ENCODE peak calls at places on chromosomes 5 and 9, in six cellular contexts. One of them, this sample, is unnamed.
A peak's percentile ranks its signal among the peaks of the same experiment; 100 is the strongest.

GRCh38 chr5:35598707-35599370 is 18.8 kb upstream of the SPEF2 start:
- DNase-seq in WTC11: peak; percentile 53
- DNase-seq in chondrocyte: no peak
- DNase-seq in fibroblast of the aortic adventitia: no peak
- DNase-seq in Peyer's patch: no peak
- DNase-seq in colonic mucosa: peak; percentile 62
- DNase-seq in this sample: no peak

GRCh38 chr5:128681096-128681495 is 143.1 kb upstream of the FBN2 start:
- DNase-seq in WTC11: no peak
- DNase-seq in chondrocyte: no peak
- DNase-seq in fibroblast of the aortic adventitia: no peak
- DNase-seq in Peyer's patch: no peak
- DNase-seq in colonic mucosa: no peak
- DNase-seq in this sample: no peak

GRCh38 chr9:87950765-87951488 is 23.4 kb downstream of the CDK20 start:
- DNase-seq in WTC11: no peak
- DNase-seq in chondrocyte: no peak
- DNase-seq in fibroblast of the aortic adventitia: peak; percentile 44
- DNase-seq in Peyer's patch: no peak
- DNase-seq in colonic mucosa: no peak
- DNase-seq in this sample: no peak

GRCh38 chr9:8234286-8234819 is 434.8 kb upstream of the DMAC1 start:
- DNase-seq in WTC11: peak; percentile 18
- DNase-seq in chondrocyte: no peak
- DNase-seq in fibroblast of the aortic adventitia: no peak
- DNase-seq in Peyer's patch: no peak
- DNase-seq in colonic mucosa: no peak
- DNase-seq in this sample: no peak

GRCh38 chr9:124392855-124393460 is 22.3 kb downstream of the PSMB7 start:
- DNase-seq in WTC11: peak; percentile 30
- DNase-seq in chondrocyte: no peak
- DNase-seq in fibroblast of the aortic adventitia: peak; percentile 96
- DNase-seq in Peyer's patch: no peak
- DNase-seq in colonic mucosa: no peak
- DNase-seq in this sample: peak; percentile 26

GRCh38 chr9:137907776-137908175 is 30.2 kb downstream of the CACNA1B start:
- DNase-seq in WTC11: no peak
- DNase-seq in chondrocyte: no peak
- DNase-seq in fibroblast of the aortic adventitia: no peak
- DNase-seq in Peyer's patch: no peak
- DNase-seq in colonic mucosa: no peak
- DNase-seq in this sample: no peak

GRCh38 chr5:172940242-172941066 is 18.8 kb upstream of the RPL26L1 start:
- DNase-seq in WTC11: no peak
- DNase-seq in chondrocyte: peak; percentile 19
- DNase-seq in fibroblast of the aortic adventitia: no peak
- DNase-seq in Peyer's patch: peak; percentile 14
- DNase-seq in colonic mucosa: no peak
- DNase-seq in this sample: no peak

GRCh38 chr5:102823441-102823874 is 68.4 kb downstream of the PAM start:
- DNase-seq in WTC11: no peak
- DNase-seq in chondrocyte: no peak
- DNase-seq in fibroblast of the aortic adventitia: peak; percentile 33
- DNase-seq in Peyer's patch: no peak
- DNase-seq in colonic mucosa: no peak
- DNase-seq in this sample: no peak

GRCh38 chr9:133589454-133590227 is 19.5 kb downstream of the FAM163B start:
- DNase-seq in WTC11: peak; percentile 79
- DNase-seq in chondrocyte: no peak
- DNase-seq in fibroblast of the aortic adventitia: no peak
- DNase-seq in Peyer's patch: no peak
- DNase-seq in colonic mucosa: no peak
- DNase-seq in this sample: no peak

GRCh38 chr5:123119334-123119986 is 30.4 kb downstream of the PRDM6 start:
- DNase-seq in WTC11: peak; percentile 77
- DNase-seq in chondrocyte: no peak
- DNase-seq in fibroblast of the aortic adventitia: peak; percentile 83
- DNase-seq in Peyer's patch: no peak
- DNase-seq in colonic mucosa: no peak
- DNase-seq in this sample: no peak

GRCh38 chr5:9059920-9060691 is 485.8 kb downstream of the SEMA5A start:
- DNase-seq in WTC11: no peak
- DNase-seq in chondrocyte: no peak
- DNase-seq in fibroblast of the aortic adventitia: peak; percentile 93
- DNase-seq in Peyer's patch: no peak
- DNase-seq in colonic mucosa: no peak
- DNase-seq in this sample: no peak

GRCh38 chr9:120542701-120543490 is 37.1 kb downstream of the CDK5RAP2 start:
- DNase-seq in WTC11: no peak
- DNase-seq in chondrocyte: no peak
- DNase-seq in fibroblast of the aortic adventitia: no peak
- DNase-seq in Peyer's patch: no peak
- DNase-seq in colonic mucosa: no peak
- DNase-seq in this sample: no peak

GRCh38 chr5:56326770-56327169 is 93.6 kb upstream of the ANKRD55 start:
- DNase-seq in WTC11: no peak
- DNase-seq in chondrocyte: no peak
- DNase-seq in fibroblast of the aortic adventitia: no peak
- DNase-seq in Peyer's patch: no peak
- DNase-seq in colonic mucosa: no peak
- DNase-seq in this sample: no peak

GRCh38 chr9:124088476-124088837 is 76.9 kb downstream of the LHX2 start:
- DNase-seq in WTC11: no peak
- DNase-seq in chondrocyte: no peak
- DNase-seq in fibroblast of the aortic adventitia: no peak
- DNase-seq in Peyer's patch: no peak
- DNase-seq in colonic mucosa: no peak
- DNase-seq in this sample: no peak

GRCh38 chr5:151463137-151464029 is 16.0 kb downstream of the SLC36A1 start:
- DNase-seq in WTC11: peak; percentile 72
- DNase-seq in chondrocyte: no peak
- DNase-seq in fibroblast of the aortic adventitia: no peak
- DNase-seq in Peyer's patch: peak; percentile 57
- DNase-seq in colonic mucosa: peak; percentile 44
- DNase-seq in this sample: peak; percentile 16

GRCh38 chr5:151458314-151458713 is 10.9 kb downstream of the SLC36A1 start:
- DNase-seq in WTC11: no peak
- DNase-seq in chondrocyte: no peak
- DNase-seq in fibroblast of the aortic adventitia: no peak
- DNase-seq in Peyer's patch: no peak
- DNase-seq in colonic mucosa: no peak
- DNase-seq in this sample: no peak

GRCh38 chr5:151456321-151456940 is 9.0 kb downstream of the SLC36A1 start:
- DNase-seq in WTC11: no peak
- DNase-seq in chondrocyte: no peak
- DNase-seq in fibroblast of the aortic adventitia: no peak
- DNase-seq in Peyer's patch: no peak
- DNase-seq in colonic mucosa: no peak
- DNase-seq in this sample: no peak

GRCh38 chr5:151461312-151461711 is 13.9 kb downstream of the SLC36A1 start:
- DNase-seq in WTC11: no peak
- DNase-seq in chondrocyte: no peak
- DNase-seq in fibroblast of the aortic adventitia: no peak
- DNase-seq in Peyer's patch: no peak
- DNase-seq in colonic mucosa: no peak
- DNase-seq in this sample: no peak

DNA sequence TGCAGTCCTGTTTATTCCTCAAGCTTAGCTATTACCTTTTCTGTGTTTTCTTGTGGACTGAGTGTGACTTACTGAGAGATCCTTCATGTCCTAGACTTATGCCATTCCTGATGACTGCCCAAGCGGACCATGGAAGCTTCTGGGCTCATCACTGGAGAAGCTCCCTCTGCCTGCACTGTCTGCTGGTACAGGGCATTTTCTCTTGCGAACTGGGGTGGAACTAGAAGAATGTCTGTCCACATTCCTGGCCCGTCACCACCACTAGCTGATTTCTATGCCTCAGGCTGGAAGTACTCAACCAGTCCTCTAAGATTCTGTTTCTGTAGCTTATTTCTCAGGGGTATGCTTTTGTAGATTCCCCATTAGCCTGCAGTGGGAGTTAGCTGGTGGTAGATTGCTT is 12.3 kb downstream of the SLC36A1 start:
- DNase-seq in WTC11: no peak
- DNase-seq in chondrocyte: no peak
- DNase-seq in fibroblast of the aortic adventitia: no peak
- DNase-seq in Peyer's patch: no peak
- DNase-seq in colonic mucosa: no peak
- DNase-seq in this sample: no peak
- TF ChIP-seq CTCF in WTC11: no peak
- TF ChIP-seq CTCF in chondrocyte: peak; percentile 75
- TF ChIP-seq CTCF in fibroblast of the aortic adventitia: no peak
- TF ChIP-seq CTCF in Peyer's patch: no peak
- TF ChIP-seq CTCF in colonic mucosa: no peak
- TF ChIP-seq CTCF in this sample: no peak

DNA sequence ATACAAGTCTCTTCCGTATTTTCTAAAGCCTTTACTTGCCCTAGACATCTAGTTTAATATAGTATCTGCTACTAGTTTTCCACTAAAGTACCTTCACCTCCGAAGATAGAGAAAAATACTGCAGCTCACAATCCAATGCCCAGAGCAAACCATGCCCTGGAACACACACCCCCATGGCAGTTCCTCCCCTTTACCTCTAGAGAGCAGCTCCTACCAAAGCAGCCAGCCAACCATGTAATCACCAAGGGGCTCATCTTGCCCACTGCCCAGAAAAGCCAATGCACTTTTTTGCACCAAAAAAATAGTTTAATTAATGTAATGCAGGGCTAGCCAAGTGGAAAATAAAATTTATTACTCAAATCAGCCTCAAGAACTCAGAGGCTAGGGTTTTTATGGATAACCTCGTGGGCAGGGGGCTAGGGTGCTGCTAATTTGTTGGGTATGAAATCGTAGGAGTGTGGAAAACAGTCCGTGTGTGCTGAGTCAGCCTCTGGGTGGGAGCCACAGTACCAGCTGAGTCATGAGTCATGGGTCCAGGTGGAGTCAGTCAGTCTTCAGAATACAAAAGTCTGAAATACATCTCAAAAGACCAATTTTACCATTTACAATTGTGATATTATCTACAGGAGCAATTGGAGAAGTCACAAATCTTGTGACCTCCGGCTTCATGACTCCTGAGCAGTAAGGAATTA is 120.1 kb upstream of the ACO1 start:
- DNase-seq in WTC11: peak; percentile 38
- DNase-seq in chondrocyte: no peak
- DNase-seq in fibroblast of the aortic adventitia: peak; percentile 25
- DNase-seq in Peyer's patch: no peak
- DNase-seq in colonic mucosa: no peak
- DNase-seq in this sample: no peak
- TF ChIP-seq CTCF in WTC11: peak; percentile 19
- TF ChIP-seq CTCF in chondrocyte: no peak
- TF ChIP-seq CTCF in fibroblast of the aortic adventitia: no peak
- TF ChIP-seq CTCF in Peyer's patch: no peak
- TF ChIP-seq CTCF in colonic mucosa: no peak
- TF ChIP-seq CTCF in this sample: no peak

DNA sequence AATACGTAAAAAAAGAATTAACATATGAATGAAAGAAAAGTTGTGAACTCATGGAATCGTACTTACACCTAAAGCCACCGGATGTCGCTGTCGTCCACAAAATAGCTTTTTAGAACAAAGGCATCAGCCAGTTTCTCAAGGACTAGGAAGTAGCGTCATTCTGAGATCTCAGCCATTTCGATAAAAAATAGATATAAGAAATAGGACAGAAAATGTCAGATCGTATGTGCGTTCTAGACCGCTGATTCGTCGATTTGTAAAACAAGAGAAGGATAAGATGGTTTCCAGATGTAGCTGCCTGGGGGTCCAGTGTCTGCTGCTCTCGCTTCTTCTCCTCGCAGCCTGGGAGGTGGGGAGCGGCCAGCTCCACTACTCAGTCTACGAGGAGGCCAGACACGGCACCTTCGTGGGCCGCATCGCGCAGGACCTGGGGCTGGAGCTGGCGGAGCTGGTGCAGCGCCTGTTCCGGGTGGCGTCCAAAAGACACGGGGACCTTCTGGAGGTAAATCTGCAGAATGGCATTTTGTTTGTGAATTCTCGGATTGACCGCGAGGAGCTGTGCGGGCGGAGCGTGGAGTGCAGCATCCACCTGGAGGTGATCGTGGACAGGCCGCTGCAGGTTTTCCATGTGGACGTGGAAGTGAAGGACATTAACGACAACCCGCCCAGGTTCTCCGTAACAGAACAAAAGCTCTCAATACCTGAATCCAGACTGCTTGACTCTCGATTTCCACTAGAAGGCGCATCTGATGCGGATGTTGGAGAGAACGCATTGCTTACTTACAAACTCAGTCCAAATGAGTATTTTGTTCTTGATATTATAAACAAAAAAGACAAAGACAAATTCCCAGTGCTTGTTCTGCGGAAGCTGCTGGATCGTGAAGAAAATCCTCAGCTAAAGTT is at the start of gene PCDHA10:
- DNase-seq in WTC11: peak; percentile 48
- DNase-seq in chondrocyte: no peak
- DNase-seq in fibroblast of the aortic adventitia: peak; percentile 1
- DNase-seq in Peyer's patch: no peak
- DNase-seq in colonic mucosa: no peak
- DNase-seq in this sample: no peak
- TF ChIP-seq CTCF in WTC11: peak; percentile 36
- TF ChIP-seq CTCF in chondrocyte: peak; percentile 75
- TF ChIP-seq CTCF in fibroblast of the aortic adventitia: no peak
- TF ChIP-seq CTCF in Peyer's patch: peak; percentile 14
- TF ChIP-seq CTCF in colonic mucosa: no peak
- TF ChIP-seq CTCF in this sample: peak; percentile 70

GRCh38 chr5:178463321-178464155 is 126.7 kb downstream of the COL23A1 start:
- DNase-seq in WTC11: no peak
- DNase-seq in chondrocyte: no peak
- DNase-seq in fibroblast of the aortic adventitia: no peak
- DNase-seq in Peyer's patch: no peak
- DNase-seq in colonic mucosa: no peak
- DNase-seq in this sample: no peak

GRCh38 chr5:178464431-178465048 is 125.7 kb downstream of the COL23A1 start:
- DNase-seq in WTC11: no peak
- DNase-seq in chondrocyte: no peak
- DNase-seq in fibroblast of the aortic adventitia: no peak
- DNase-seq in Peyer's patch: no peak
- DNase-seq in colonic mucosa: no peak
- DNase-seq in this sample: no peak

GRCh38 chr5:178461426-178461730 is 128.8 kb downstream of the COL23A1 start:
- DNase-seq in WTC11: no peak
- DNase-seq in chondrocyte: no peak
- DNase-seq in fibroblast of the aortic adventitia: no peak
- DNase-seq in Peyer's patch: no peak
- DNase-seq in colonic mucosa: no peak
- DNase-seq in this sample: no peak

GRCh38 chr5:178460598-178461425 is 129.4 kb downstream of the COL23A1 start:
- DNase-seq in WTC11: peak; percentile 94
- DNase-seq in chondrocyte: no peak
- DNase-seq in fibroblast of the aortic adventitia: no peak
- DNase-seq in Peyer's patch: peak; percentile 75
- DNase-seq in colonic mucosa: peak; percentile 77
- DNase-seq in this sample: peak; percentile 92

DNA sequence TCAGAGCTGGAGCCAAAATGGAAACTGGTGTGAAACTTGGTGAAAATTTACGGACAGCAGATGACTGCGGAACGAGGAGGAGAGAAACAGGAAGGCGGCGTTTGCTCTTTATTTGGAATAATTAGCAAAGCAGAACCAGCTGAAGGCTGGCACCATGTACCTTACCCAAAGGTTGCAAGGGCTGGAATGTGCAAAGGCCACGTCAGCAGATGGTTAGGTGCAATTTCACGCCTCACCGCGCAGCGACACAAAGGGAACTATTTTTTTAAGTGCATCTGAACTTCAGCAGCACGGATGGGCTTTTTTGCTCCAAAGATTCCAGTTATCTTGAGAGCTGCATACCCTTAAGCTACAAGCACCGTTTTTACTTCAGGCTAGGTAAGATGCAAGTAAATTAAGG is 127.3 kb downstream of the COL23A1 start:
- DNase-seq in WTC11: no peak
- DNase-seq in chondrocyte: no peak
- DNase-seq in fibroblast of the aortic adventitia: no peak
- DNase-seq in Peyer's patch: no peak
- DNase-seq in colonic mucosa: no peak
- DNase-seq in this sample: no peak
- TF ChIP-seq CTCF in WTC11: no peak
- TF ChIP-seq CTCF in chondrocyte: no peak
- TF ChIP-seq CTCF in fibroblast of the aortic adventitia: no peak
- TF ChIP-seq CTCF in Peyer's patch: no peak
- TF ChIP-seq CTCF in colonic mucosa: no peak
- TF ChIP-seq CTCF in this sample: no peak

This sample was measured in neural crest cell.